ENCODE peak calls at places on chromosomes 6 and 20, in four cellular contexts. S, N, P and A are unnamed samples.

GRCh38 chr6:40743690-40744446 is 156.7 kb upstream of the LRFN2 start:
- DNase-seq in P (no peak), S (no peak), N (no peak), A (no peak)

GRCh38 chr20:1392443-1392692 is 486 bp downstream of the FKBP1A start:
- DNase-seq in N (no peak), P (no peak), S (no peak), A (no peak)

GRCh38 chr6:71079707-71080106 is 122.8 kb upstream of the B3GAT2 start:
- DNase-seq in S (no peak), P (no peak), N (no peak), A (no peak)

GRCh38 chr20:20003088-20003954 is 13.8 kb upstream of the NAA20 start:
- DNase-seq in S (peak), P (peak), N (no peak), A (no peak)

GRCh38 chr20:53829086-53829703 is 235.6 kb upstream of the ZNF217 start:
- DNase-seq in S (peak), N (no peak), P (no peak), A (no peak)

GRCh38 chr6:169220068-169220964 is 33.3 kb downstream of the THBS2 start:
- DNase-seq in N (no peak), S (no peak), P (peak), A (no peak)

GRCh38 chr6:11785953-11786579 is 7.5 kb upstream of the ADTRP start:
- DNase-seq in P (no peak), S (peak), N (no peak), A (no peak)

GRCh38 chr20:59515013-59515905 is 89.1 kb upstream of the PHACTR3 start:
- DNase-seq in P (peak), N (no peak), S (peak), A (peak)

GRCh38 chr6:30061766-30062458 is 847 bp downstream of the POLR1H start:
- DNase-seq in S (peak), P (no peak), N (no peak), A (no peak)

GRCh38 chr6:116990679-116991078 is 113.6 kb downstream of the RFX6 start:
- DNase-seq in S (no peak), P (no peak), N (no peak), A (no peak)

GRCh38 chr6:5521322-5521721 is 260.0 kb downstream of the FARS2 start:
- DNase-seq in S (no peak), P (no peak), N (no peak), A (no peak)

GRCh38 chr20:7151666-7152065 is 384.2 kb downstream of the BMP2 start:
- DNase-seq in N (no peak), P (no peak), S (no peak), A (no peak)

GRCh38 chr20:62667530-62668440 is 25.5 kb downstream of the SLCO4A1 start:
- DNase-seq in P (no peak), N (no peak), S (no peak), A (no peak)

GRCh38 chr6:93889713-93890112 is 470.4 kb upstream of the EPHA7 start:
- DNase-seq in P (no peak), S (no peak), N (no peak), A (no peak)

GRCh38 chr20:33653900-33654596 is 8.1 kb upstream of the C20orf144 start:
- DNase-seq in P (peak), N (no peak), S (no peak), A (no peak)

GRCh38 chr20:37231970-37232620 is 29.5 kb downstream of the GHRH start:
- DNase-seq in N (no peak), P (no peak), S (no peak), A (no peak)

GRCh38 chr6:142692942-142693341 is 252.0 kb downstream of the HIVEP2 start:
- DNase-seq in S (peak), N (peak), P (peak), A (peak)

GRCh38 chr20:1283522-1284210 is 17.6 kb downstream of the SNPH start:
- DNase-seq in N (no peak), P (no peak), S (no peak), A (no peak)

GRCh38 chr6:44057238-44057930 is 69.9 kb downstream of the MRPL14 start:
- DNase-seq in S (no peak), N (no peak), P (no peak), A (no peak)

GRCh38 chr6:144405173-144405572 is 120.0 kb downstream of the UTRN start:
- DNase-seq in S (no peak), N (no peak), P (no peak), A (no peak)

GRCh38 chr6:33620158-33620583 is 951 bp upstream of the ITPR3 start:
- DNase-seq in N (peak), P (peak), S (peak), A (peak)

GRCh38 chr6:10862361-10862760 is 19.5 kb downstream of the GCM2 start:
- DNase-seq in P (no peak), N (no peak), S (no peak), A (no peak)

GRCh38 chr6:132512342-132512637 is 626 bp downstream of the STX7 start:
- DNase-seq in P (no peak), N (no peak), S (no peak), A (no peak)

GRCh38 chr6:33108307-33108706 is 32.5 kb downstream of the HLA-DPB1 start:
- DNase-seq in S (no peak), P (no peak), N (no peak), A (no peak)

GRCh38 chr20:46985241-46985640 is 90.6 kb downstream of the EYA2 start:
- DNase-seq in P (no peak), S (no peak), N (no peak), A (no peak)